ENCODE peak calls at places on chromosome 9, in seven cellular contexts. One of them, this sample, is unnamed.

GRCh38 chr9:134136997-134137302 is 1.1 kb downstream of the WDR5 start:
- DNase-seq in Calu3: no peak
- DNase-seq in NCI-H460: no peak
- DNase-seq in Karpas-422: no peak
- DNase-seq in COR-L47: no peak
- DNase-seq in islet precursor cell: no peak
- DNase-seq in EH: no peak
- DNase-seq in this sample: no peak

GRCh38 chr9:131739988-131740648 is at the start of gene RAPGEF1:
- DNase-seq in Calu3: peak; percentile 79
- DNase-seq in Karpas-422: peak; percentile 90
- DNase-seq in EH: peak; percentile 48
- DNase-seq in COR-L47: no peak
- DNase-seq in islet precursor cell: peak; percentile 76
- DNase-seq in NCI-H460: peak; percentile 33
- DNase-seq in this sample: peak; percentile 73

GRCh38 chr9:77753183-77753582 is 105.1 kb upstream of the GNA14 start:
- DNase-seq in islet precursor cell: no peak
- DNase-seq in Karpas-422: no peak
- DNase-seq in Calu3: no peak
- DNase-seq in NCI-H460: no peak
- DNase-seq in COR-L47: no peak
- DNase-seq in EH: no peak
- DNase-seq in this sample: no peak

GRCh38 chr9:109974143-109974917 is 194.3 kb downstream of the PALM2AKAP2 start:
- DNase-seq in EH: no peak
- DNase-seq in Karpas-422: no peak
- DNase-seq in NCI-H460: no peak
- DNase-seq in Calu3: no peak
- DNase-seq in islet precursor cell: no peak
- DNase-seq in COR-L47: no peak
- DNase-seq in this sample: no peak

GRCh38 chr9:114238471-114238870 is 83.1 kb downstream of the COL27A1 start:
- DNase-seq in islet precursor cell: no peak
- DNase-seq in COR-L47: no peak
- DNase-seq in Karpas-422: no peak
- DNase-seq in Calu3: no peak
- DNase-seq in NCI-H460: no peak
- DNase-seq in EH: peak; percentile 39
- DNase-seq in this sample: no peak

GRCh38 chr9:135610290-135611141 is 28.8 kb downstream of the GLT6D1 start:
- DNase-seq in islet precursor cell: no peak
- DNase-seq in Calu3: no peak
- DNase-seq in Karpas-422: no peak
- DNase-seq in COR-L47: no peak
- DNase-seq in EH: no peak
- DNase-seq in NCI-H460: no peak
- DNase-seq in this sample: no peak

GRCh38 chr9:113475031-113475430 is 11.5 kb downstream of the RGS3 start:
- DNase-seq in EH: no peak
- DNase-seq in Karpas-422: no peak
- DNase-seq in COR-L47: no peak
- DNase-seq in islet precursor cell: peak; percentile 17
- DNase-seq in Calu3: no peak
- DNase-seq in NCI-H460: no peak
- DNase-seq in this sample: no peak

GRCh38 chr9:127846451-127847154 is 7.9 kb downstream of the ENG start:
- DNase-seq in Karpas-422: no peak
- DNase-seq in Calu3: no peak
- DNase-seq in COR-L47: no peak
- DNase-seq in EH: no peak
- DNase-seq in NCI-H460: no peak
- DNase-seq in islet precursor cell: peak; percentile 62
- DNase-seq in this sample: no peak

GRCh38 chr9:18906656-18907395 is 126.2 kb downstream of the SAXO1 start:
- DNase-seq in NCI-H460: no peak
- DNase-seq in islet precursor cell: peak; percentile 70
- DNase-seq in COR-L47: no peak
- DNase-seq in Calu3: no peak
- DNase-seq in EH: peak; percentile 72
- DNase-seq in Karpas-422: peak; percentile 61
- DNase-seq in this sample: peak; percentile 34

GRCh38 chr9:130276955-130277354 is 11.4 kb downstream of the HMCN2 start:
- DNase-seq in EH: no peak
- DNase-seq in islet precursor cell: no peak
- DNase-seq in NCI-H460: no peak
- DNase-seq in Karpas-422: no peak
- DNase-seq in COR-L47: no peak
- DNase-seq in Calu3: no peak
- DNase-seq in this sample: no peak

GRCh38 chr9:134297581-134297980 is 28.7 kb upstream of the RXRA start:
- DNase-seq in islet precursor cell: no peak
- DNase-seq in Calu3: no peak
- DNase-seq in COR-L47: no peak
- DNase-seq in EH: no peak
- DNase-seq in NCI-H460: no peak
- DNase-seq in Karpas-422: no peak
- DNase-seq in this sample: no peak

GRCh38 chr9:28471261-28471660 is 898.0 kb upstream of the C9orf72 start:
- DNase-seq in NCI-H460: no peak
- DNase-seq in EH: no peak
- DNase-seq in islet precursor cell: no peak
- DNase-seq in Calu3: no peak
- DNase-seq in COR-L47: no peak
- DNase-seq in Karpas-422: no peak
- DNase-seq in this sample: no peak

GRCh38 chr9:130666393-130667116 is 2.2 kb downstream of the PRDM12 start:
- DNase-seq in islet precursor cell: no peak
- DNase-seq in NCI-H460: no peak
- DNase-seq in Karpas-422: no peak
- DNase-seq in EH: no peak
- DNase-seq in Calu3: no peak
- DNase-seq in COR-L47: no peak
- DNase-seq in this sample: peak; percentile 44

GRCh38 chr9:121675969-121676822 is 24.8 kb downstream of the DAB2IP start:
- DNase-seq in islet precursor cell: no peak
- DNase-seq in COR-L47: no peak
- DNase-seq in Calu3: no peak
- DNase-seq in EH: peak; percentile 35
- DNase-seq in Karpas-422: no peak
- DNase-seq in NCI-H460: no peak
- DNase-seq in this sample: no peak

GRCh38 chr9:84874583-84874982 is 205.1 kb downstream of the NTRK2 start:
- DNase-seq in COR-L47: no peak
- DNase-seq in NCI-H460: no peak
- DNase-seq in EH: peak; percentile 45
- DNase-seq in Calu3: no peak
- DNase-seq in islet precursor cell: no peak
- DNase-seq in Karpas-422: no peak
- DNase-seq in this sample: no peak

GRCh38 chr9:137459601-137460362 is 648 bp upstream of the NSMF start:
- DNase-seq in Karpas-422: peak; percentile 55
- DNase-seq in islet precursor cell: peak; percentile 45
- DNase-seq in COR-L47: no peak
- DNase-seq in Calu3: no peak
- DNase-seq in NCI-H460: no peak
- DNase-seq in EH: no peak
- DNase-seq in this sample: peak; percentile 56

GRCh38 chr9:3855601-3856328 is 330.0 kb upstream of the RFX3 start:
- DNase-seq in Karpas-422: no peak
- DNase-seq in islet precursor cell: no peak
- DNase-seq in Calu3: no peak
- DNase-seq in COR-L47: no peak
- DNase-seq in NCI-H460: no peak
- DNase-seq in EH: no peak
- DNase-seq in this sample: peak; percentile 62

GRCh38 chr9:91428431-91428830 is 4.8 kb upstream of the NFIL3 start:
- DNase-seq in Calu3: no peak
- DNase-seq in NCI-H460: no peak
- DNase-seq in COR-L47: no peak
- DNase-seq in EH: peak; percentile 19
- DNase-seq in islet precursor cell: no peak
- DNase-seq in Karpas-422: no peak
- DNase-seq in this sample: no peak

GRCh38 chr9:81559197-81559596 is 130.2 kb downstream of the TLE1 start:
- DNase-seq in Karpas-422: no peak
- DNase-seq in islet precursor cell: no peak
- DNase-seq in Calu3: no peak
- DNase-seq in COR-L47: no peak
- DNase-seq in NCI-H460: no peak
- DNase-seq in EH: no peak
- DNase-seq in this sample: no peak

GRCh38 chr9:37582548-37583157 is 6.5 kb upstream of the FBXO10 start:
- DNase-seq in islet precursor cell: no peak
- DNase-seq in NCI-H460: peak; percentile 33
- DNase-seq in EH: peak; percentile 60
- DNase-seq in Karpas-422: peak; percentile 78
- DNase-seq in COR-L47: peak; percentile 50
- DNase-seq in Calu3: no peak
- DNase-seq in this sample: peak; percentile 64

GRCh38 chr9:106019017-106019692 is 324.8 kb downstream of the TMEM38B start:
- DNase-seq in Calu3: no peak
- DNase-seq in COR-L47: no peak
- DNase-seq in EH: no peak
- DNase-seq in NCI-H460: no peak
- DNase-seq in Karpas-422: no peak
- DNase-seq in islet precursor cell: no peak
- DNase-seq in this sample: peak; percentile 49

GRCh38 chr9:79189511-79189924 is 382.2 kb upstream of the TLE4 start:
- DNase-seq in NCI-H460: no peak
- DNase-seq in COR-L47: no peak
- DNase-seq in islet precursor cell: no peak
- DNase-seq in EH: peak; percentile 89
- DNase-seq in Calu3: no peak
- DNase-seq in Karpas-422: no peak
- DNase-seq in this sample: no peak

GRCh38 chr9:135926402-135927194 is 19.3 kb upstream of the CAMSAP1 start:
- DNase-seq in islet precursor cell: peak; percentile 87
- DNase-seq in Calu3: peak; percentile 87
- DNase-seq in EH: peak; percentile 94
- DNase-seq in NCI-H460: peak; percentile 89
- DNase-seq in COR-L47: no peak
- DNase-seq in Karpas-422: no peak
- DNase-seq in this sample: no peak

GRCh38 chr9:99184427-99185327 is 37.1 kb downstream of the ALG2 start:
- DNase-seq in Calu3: peak; percentile 68
- DNase-seq in NCI-H460: peak; percentile 86
- DNase-seq in islet precursor cell: peak; percentile 94
- DNase-seq in Karpas-422: peak; percentile 89
- DNase-seq in COR-L47: peak; percentile 79
- DNase-seq in EH: peak; percentile 88
- DNase-seq in this sample: peak; percentile 98

GRCh38 chr9:347667-348292 is 133.1 kb downstream of the DOCK8 start:
- DNase-seq in NCI-H460: peak; percentile 34
- DNase-seq in COR-L47: no peak
- DNase-seq in Calu3: no peak
- DNase-seq in islet precursor cell: peak; percentile 18
- DNase-seq in Karpas-422: peak; percentile 62
- DNase-seq in EH: peak; percentile 40
- DNase-seq in this sample: peak; percentile 73

GRCh38 chr9:87278971-87279731 is 218.5 kb upstream of the DAPK1 start:
- DNase-seq in NCI-H460: no peak
- DNase-seq in islet precursor cell: no peak
- DNase-seq in Karpas-422: no peak
- DNase-seq in COR-L47: no peak
- DNase-seq in Calu3: no peak
- DNase-seq in EH: peak; percentile 93
- DNase-seq in this sample: no peak

GRCh38 chr9:78997296-78997695 is 574.5 kb upstream of the TLE4 start:
- DNase-seq in islet precursor cell: no peak
- DNase-seq in COR-L47: no peak
- DNase-seq in EH: no peak
- DNase-seq in Calu3: no peak
- DNase-seq in Karpas-422: peak; percentile 2
- DNase-seq in NCI-H460: no peak
- DNase-seq in this sample: no peak

GRCh38 chr9:76049341-76049740 is 158.9 kb downstream of the PCSK5 start:
- DNase-seq in Karpas-422: no peak
- DNase-seq in islet precursor cell: no peak
- DNase-seq in NCI-H460: no peak
- DNase-seq in EH: no peak
- DNase-seq in Calu3: peak; percentile 5
- DNase-seq in COR-L47: no peak
- DNase-seq in this sample: no peak

GRCh38 chr9:112819635-112820496 is 69.3 kb downstream of the SNX30 start:
- DNase-seq in Karpas-422: peak; percentile 80
- DNase-seq in NCI-H460: peak; percentile 54
- DNase-seq in EH: peak; percentile 79
- DNase-seq in COR-L47: peak; percentile 32
- DNase-seq in islet precursor cell: peak; percentile 69
- DNase-seq in Calu3: peak; percentile 10
- DNase-seq in this sample: peak; percentile 80

GRCh38 chr9:134293031-134293521 is 33.2 kb upstream of the RXRA start:
- DNase-seq in islet precursor cell: no peak
- DNase-seq in EH: no peak
- DNase-seq in Karpas-422: no peak
- DNase-seq in NCI-H460: no peak
- DNase-seq in Calu3: no peak
- DNase-seq in COR-L47: no peak
- DNase-seq in this sample: no peak

GRCh38 chr9:132235125-132235524 is 73.3 kb downstream of the NTNG2 start:
- DNase-seq in COR-L47: no peak
- DNase-seq in Calu3: no peak
- DNase-seq in NCI-H460: no peak
- DNase-seq in Karpas-422: no peak
- DNase-seq in islet precursor cell: no peak
- DNase-seq in EH: no peak
- DNase-seq in this sample: no peak

GRCh38 chr9:136372561-136373299 is 739 bp downstream of the CARD9 start:
- DNase-seq in Karpas-422: peak; percentile 71
- DNase-seq in EH: peak; percentile 91
- DNase-seq in islet precursor cell: peak; percentile 84
- DNase-seq in NCI-H460: no peak
- DNase-seq in Calu3: peak; percentile 81
- DNase-seq in COR-L47: no peak
- DNase-seq in this sample: peak; percentile 90

This sample was measured in SJCRH30.